ENCODE peak calls at places on chromosomes 7 and 10, in five cellular contexts. One of them, this sample, is unnamed.

GRCh38 chr10:73790886-73791625 is 5.7 kb downstream of the ZSWIM8 start:
- DNase-seq in prostate gland: no peak
- DNase-seq in ovary: no peak
- DNase-seq in IMR-90: no peak
- DNase-seq in HepG2: no peak
- DNase-seq in this sample: no peak

GRCh38 chr7:18873674-18874341 is 243.6 kb downstream of the TWIST1 start:
- DNase-seq in prostate gland: no peak
- DNase-seq in ovary: no peak
- DNase-seq in IMR-90: peak; percentile 41
- DNase-seq in HepG2: no peak
- DNase-seq in this sample: no peak

GRCh38 chr7:155291045-155291530 is 6.6 kb upstream of the INSIG1 start:
- DNase-seq in prostate gland: no peak
- DNase-seq in ovary: no peak
- DNase-seq in IMR-90: peak; percentile 66
- DNase-seq in HepG2: peak; percentile 2
- DNase-seq in this sample: no peak

GRCh38 chr7:27150568-27151340 is 1.6 kb downstream of the HOXA3 start:
- DNase-seq in prostate gland: peak; percentile 77
- DNase-seq in ovary: peak; percentile 81
- DNase-seq in IMR-90: peak; percentile 78
- DNase-seq in HepG2: peak; percentile 42
- DNase-seq in this sample: peak; percentile 96

GRCh38 chr7:78437118-78437517 is 638.5 kb downstream of the PHTF2 start:
- DNase-seq in prostate gland: no peak
- DNase-seq in ovary: no peak
- DNase-seq in IMR-90: peak; percentile 78
- DNase-seq in HepG2: peak; percentile 4
- DNase-seq in this sample: no peak

GRCh38 chr10:24645784-24646183 is 77.9 kb downstream of the ARHGAP21 start:
- DNase-seq in prostate gland: no peak
- DNase-seq in ovary: no peak
- DNase-seq in IMR-90: peak; percentile 37
- DNase-seq in HepG2: no peak
- DNase-seq in this sample: no peak

GRCh38 chr10:70381491-70382421 is 669 bp downstream of the LRRC20 start:
- DNase-seq in prostate gland: no peak
- DNase-seq in ovary: peak; percentile 44
- DNase-seq in IMR-90: peak; percentile 13
- DNase-seq in HepG2: no peak
- DNase-seq in this sample: peak; percentile 89

GRCh38 chr10:20955355-20955893 is 58.3 kb upstream of the NEBL start:
- DNase-seq in prostate gland: no peak
- DNase-seq in ovary: no peak
- DNase-seq in IMR-90: no peak
- DNase-seq in HepG2: no peak
- DNase-seq in this sample: no peak

GRCh38 chr7:122532406-122533269 is 166.3 kb downstream of the RNF133 start:
- DNase-seq in prostate gland: no peak
- DNase-seq in ovary: no peak
- DNase-seq in IMR-90: peak; percentile 5
- DNase-seq in HepG2: peak; percentile 4
- DNase-seq in this sample: no peak

GRCh38 chr7:115218076-115218475 is 296.2 kb downstream of the MDFIC start:
- DNase-seq in prostate gland: no peak
- DNase-seq in ovary: no peak
- DNase-seq in IMR-90: no peak
- DNase-seq in HepG2: no peak
- DNase-seq in this sample: no peak

GRCh38 chr10:80400136-80400804 is 8.1 kb upstream of the PRXL2A start:
- DNase-seq in prostate gland: no peak
- DNase-seq in ovary: no peak
- DNase-seq in IMR-90: no peak
- DNase-seq in HepG2: no peak
- DNase-seq in this sample: no peak

GRCh38 chr10:132578287-132578951 is 40.8 kb downstream of the INPP5A start:
- DNase-seq in prostate gland: no peak
- DNase-seq in ovary: no peak
- DNase-seq in IMR-90: no peak
- DNase-seq in HepG2: no peak
- DNase-seq in this sample: no peak

GRCh38 chr7:1358376-1359050 is 100.8 kb downstream of the MICALL2 start:
- DNase-seq in prostate gland: no peak
- DNase-seq in ovary: no peak
- DNase-seq in IMR-90: no peak
- DNase-seq in HepG2: no peak
- DNase-seq in this sample: no peak

GRCh38 chr7:81623251-81623855 is 146.5 kb downstream of the HGF start:
- DNase-seq in prostate gland: no peak
- DNase-seq in ovary: no peak
- DNase-seq in IMR-90: peak; percentile 34
- DNase-seq in HepG2: no peak
- DNase-seq in this sample: no peak

GRCh38 chr10:104387130-104387888 is 33.7 kb downstream of the CFAP58 start:
- DNase-seq in prostate gland: no peak
- DNase-seq in ovary: no peak
- DNase-seq in IMR-90: no peak
- DNase-seq in HepG2: no peak
- DNase-seq in this sample: no peak

GRCh38 chr10:93138113-93138870 is 64.6 kb downstream of the CYP26A1 start:
- DNase-seq in prostate gland: peak; percentile 58
- DNase-seq in ovary: no peak
- DNase-seq in IMR-90: no peak
- DNase-seq in HepG2: no peak
- DNase-seq in this sample: no peak

GRCh38 chr10:47278152-47278473 is 21.9 kb upstream of the GDF10 start:
- DNase-seq in prostate gland: peak; percentile 68
- DNase-seq in ovary: no peak
- DNase-seq in IMR-90: no peak
- DNase-seq in HepG2: no peak
- DNase-seq in this sample: peak; percentile 76

GRCh38 chr7:29494350-29494749 is 69.3 kb upstream of the PRR15 start:
- DNase-seq in prostate gland: no peak
- DNase-seq in ovary: no peak
- DNase-seq in IMR-90: no peak
- DNase-seq in HepG2: no peak
- DNase-seq in this sample: no peak

GRCh38 chr7:39527296-39527695 is 38.9 kb upstream of the YAE1 start:
- DNase-seq in prostate gland: no peak
- DNase-seq in ovary: no peak
- DNase-seq in IMR-90: no peak
- DNase-seq in HepG2: no peak
- DNase-seq in this sample: no peak

GRCh38 chr7:127587663-127588018 is 570 bp upstream of the ARF5 start:
- DNase-seq in prostate gland: no peak
- DNase-seq in ovary: peak; percentile 59
- DNase-seq in IMR-90: no peak
- DNase-seq in HepG2: no peak
- DNase-seq in this sample: no peak

GRCh38 chr7:508461-509170 is 11.0 kb downstream of the PDGFA start:
- DNase-seq in prostate gland: no peak
- DNase-seq in ovary: no peak
- DNase-seq in IMR-90: no peak
- DNase-seq in HepG2: no peak
- DNase-seq in this sample: no peak

GRCh38 chr10:28263136-28263857 is 39.6 kb downstream of the MPP7 start:
- DNase-seq in prostate gland: peak; percentile 71
- DNase-seq in ovary: no peak
- DNase-seq in IMR-90: no peak
- DNase-seq in HepG2: peak; percentile 46
- DNase-seq in this sample: no peak

GRCh38 chr10:120783901-120784300 is 67.3 kb upstream of the WDR11 start:
- DNase-seq in prostate gland: no peak
- DNase-seq in ovary: no peak
- DNase-seq in IMR-90: no peak
- DNase-seq in HepG2: no peak
- DNase-seq in this sample: no peak

DNA sequence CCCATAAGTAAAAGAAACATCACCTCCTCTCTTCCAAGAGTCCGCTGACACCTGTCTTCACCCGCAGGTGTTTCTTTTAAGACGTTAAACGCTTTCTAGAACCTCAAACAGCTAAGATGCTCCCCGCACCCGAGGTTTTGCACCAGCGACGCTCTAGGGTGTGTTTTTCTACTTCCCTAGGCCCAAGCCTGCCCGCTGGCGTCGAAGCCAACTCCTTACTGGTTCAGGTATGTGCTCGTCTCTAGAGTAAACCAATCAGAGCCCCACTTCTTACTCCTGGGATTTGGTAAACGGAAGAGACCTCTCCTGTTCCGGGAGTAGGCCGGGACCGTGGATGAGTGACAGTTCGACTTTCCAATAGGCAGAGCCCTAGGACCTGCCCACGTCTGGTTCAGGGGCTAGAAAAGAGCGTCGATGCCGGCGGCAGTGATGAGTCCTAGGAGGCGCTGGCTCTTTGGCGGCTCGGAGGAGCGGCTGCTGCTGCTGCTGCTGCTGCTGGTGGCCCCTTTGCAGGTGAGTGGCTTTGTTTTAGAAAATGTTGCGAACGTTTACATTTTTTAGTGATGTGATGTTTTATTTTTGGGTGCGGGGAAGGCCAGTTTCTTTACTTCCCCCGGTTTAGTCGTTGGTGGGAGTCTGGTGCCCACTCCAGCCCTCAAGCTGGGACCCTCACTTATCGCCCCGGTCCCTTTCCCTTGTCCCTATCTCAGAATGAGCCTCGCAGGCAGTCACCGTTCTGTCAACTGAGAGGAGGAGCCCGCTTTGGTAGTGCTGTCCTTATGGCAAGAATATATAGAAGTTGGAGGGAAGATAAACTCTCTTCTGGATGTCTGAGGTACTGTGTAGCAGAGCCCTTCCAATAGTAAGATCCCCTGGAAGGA is at the start of gene BPGM:
- DNase-seq in prostate gland: peak; percentile 99
- DNase-seq in ovary: peak; percentile 97
- DNase-seq in IMR-90: peak; percentile 100
- DNase-seq in HepG2: peak; percentile 99
- DNase-seq in this sample: peak; percentile 99
- TF ChIP-seq POLR2A in prostate gland: peak; percentile 99
- TF ChIP-seq POLR2A in ovary: peak; percentile 81
- TF ChIP-seq POLR2A in IMR-90: peak; percentile 100
- TF ChIP-seq POLR2A in HepG2: peak; percentile 94
- TF ChIP-seq POLR2A in this sample: peak; percentile 51

GRCh38 chr10:23342213-23342884 is 2.2 kb downstream of the C10orf67 start:
- DNase-seq in prostate gland: no peak
- DNase-seq in ovary: no peak
- DNase-seq in IMR-90: no peak
- DNase-seq in HepG2: no peak
- DNase-seq in this sample: no peak

GRCh38 chr10:23343591-23344225 is 889 bp downstream of the C10orf67 start:
- DNase-seq in prostate gland: peak; percentile 8
- DNase-seq in ovary: peak; percentile 85
- DNase-seq in IMR-90: peak; percentile 30
- DNase-seq in HepG2: no peak
- DNase-seq in this sample: no peak

GRCh38 chr10:23345861-23346260 is 1.3 kb upstream of the C10orf67 start:
- DNase-seq in prostate gland: no peak
- DNase-seq in ovary: no peak
- DNase-seq in IMR-90: peak; percentile 94
- DNase-seq in HepG2: peak; percentile 94
- DNase-seq in this sample: peak; percentile 11

GRCh38 chr10:23341004-23341403 is 3.6 kb downstream of the C10orf67 start:
- DNase-seq in prostate gland: no peak
- DNase-seq in ovary: no peak
- DNase-seq in IMR-90: peak; percentile 30
- DNase-seq in HepG2: no peak
- DNase-seq in this sample: no peak

GRCh38 chr10:23344251-23344841 is at the start of gene C10orf67:
- DNase-seq in prostate gland: no peak
- DNase-seq in ovary: peak; percentile 69
- DNase-seq in IMR-90: peak; percentile 39
- DNase-seq in HepG2: no peak
- DNase-seq in this sample: no peak
- H3K4me3 ChIP-seq in prostate gland: peak within 1 kb of the TSS; percentile 31
- H3K4me3 ChIP-seq in ovary: peak within 1 kb of the TSS; percentile 52
- H3K4me3 ChIP-seq in IMR-90: peak within 1 kb of the TSS; percentile 54
- H3K4me3 ChIP-seq in HepG2: no peak within 1 kb of the TSS
- H3K4me3 ChIP-seq in this sample: no peak within 1 kb of the TSS

GRCh38 chr7:151519765-151520418 is at the start of gene RHEB:
- DNase-seq in prostate gland: peak; percentile 98
- DNase-seq in ovary: peak; percentile 99
- DNase-seq in IMR-90: peak; percentile 99
- DNase-seq in HepG2: peak; percentile 94
- DNase-seq in this sample: peak; percentile 98
- TF ChIP-seq POLR2A in prostate gland: peak; percentile 59
- TF ChIP-seq POLR2A in ovary: peak; percentile 43
- TF ChIP-seq POLR2A in IMR-90: no peak
- TF ChIP-seq POLR2A in HepG2: peak; percentile 35
- TF ChIP-seq POLR2A in this sample: no peak

DNA sequence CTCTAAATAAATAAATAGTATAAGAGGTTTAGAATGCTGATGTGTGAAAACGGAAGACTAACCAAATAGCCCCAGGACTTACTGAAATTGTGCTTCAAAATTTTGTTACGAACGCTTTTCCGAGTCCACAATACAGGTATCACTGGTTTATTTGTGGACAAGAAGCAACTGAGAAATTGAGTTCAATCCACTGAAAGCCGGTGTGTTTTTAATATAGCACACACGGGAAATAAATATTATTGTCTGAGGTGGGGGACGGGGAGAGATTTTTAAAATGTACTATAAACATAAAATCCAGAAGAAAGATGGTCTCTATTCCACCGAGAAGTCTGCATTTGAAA is 598 bp downstream of the SLC16A12 start:
- DNase-seq in prostate gland: no peak
- DNase-seq in ovary: no peak
- DNase-seq in IMR-90: no peak
- DNase-seq in HepG2: no peak
- DNase-seq in this sample: no peak
- H3K4me3 ChIP-seq in prostate gland: peak overlapping the region; percentile 29
- H3K4me3 ChIP-seq in ovary: no peak overlapping the region
- H3K4me3 ChIP-seq in IMR-90: peak overlapping the region; percentile 51
- H3K4me3 ChIP-seq in HepG2: no peak overlapping the region
- H3K4me3 ChIP-seq in this sample: no peak overlapping the region

GRCh38 chr7:100547872-100548271 is 8.9 kb downstream of the AGFG2 start:
- DNase-seq in prostate gland: no peak
- DNase-seq in ovary: peak; percentile 61
- DNase-seq in IMR-90: no peak
- DNase-seq in HepG2: no peak
- DNase-seq in this sample: no peak
- TF ChIP-seq POLR2A in prostate gland: no peak
- TF ChIP-seq POLR2A in ovary: no peak
- TF ChIP-seq POLR2A in IMR-90: no peak
- TF ChIP-seq POLR2A in HepG2: no peak
- TF ChIP-seq POLR2A in this sample: no peak

GRCh38 chr7:74028321-74028812 is 394 bp downstream of the ELN start:
- DNase-seq in prostate gland: no peak
- DNase-seq in ovary: no peak
- DNase-seq in IMR-90: no peak
- DNase-seq in HepG2: no peak
- DNase-seq in this sample: no peak
- H3K4me3 ChIP-seq in prostate gland: peak overlapping the region; percentile 36
- H3K4me3 ChIP-seq in ovary: peak overlapping the region; percentile 57
- H3K4me3 ChIP-seq in IMR-90: peak overlapping the region; percentile 25
- H3K4me3 ChIP-seq in HepG2: no peak overlapping the region
- H3K4me3 ChIP-seq in this sample: peak overlapping the region; percentile 39

GRCh38 chr10:30770816-30771215 is 141.3 kb upstream of the LYZL2 start:
- DNase-seq in prostate gland: no peak
- DNase-seq in ovary: no peak
- DNase-seq in IMR-90: no peak
- DNase-seq in HepG2: no peak
- DNase-seq in this sample: no peak
- TF ChIP-seq POLR2A in prostate gland: no peak
- TF ChIP-seq POLR2A in ovary: no peak
- TF ChIP-seq POLR2A in IMR-90: no peak
- TF ChIP-seq POLR2A in HepG2: no peak
- TF ChIP-seq POLR2A in this sample: no peak